ENCODE peak calls at places on chromosomes 2 and 18, in four cellular contexts. V is fibroblast of mammary gland, H is fibroblast of pulmonary artery, F is HFF-Myc. C is an unnamed sample.
A peak's percentile ranks its signal among the peaks of the same experiment; 100 is the strongest.

GRCh38 chr2:86216577-86217555 is 17.6 kb downstream of the MRPL35 start:
- DNase-seq in V (peak; percentile 80), H (peak; percentile 49), F (no peak), C (no peak)

GRCh38 chr18:76619342-76620315 is 124.6 kb upstream of the ZNF516 start:
- DNase-seq in V (peak; percentile 91), H (peak; percentile 86), F (no peak), C (peak; percentile 98)

GRCh38 chr2:3728104-3729054 is 25.0 kb downstream of the DCDC2C start:
- DNase-seq in V (peak; percentile 58), H (peak; percentile 63), F (no peak), C (peak; percentile 12)

GRCh38 chr18:8741524-8741923 is 36.2 kb downstream of the MTCL1 start:
- DNase-seq in V (no peak), H (no peak), F (no peak), C (no peak)

GRCh38 chr2:97788986-97789644 is 75.7 kb downstream of the ZAP70 start:
- DNase-seq in V (no peak), H (no peak), F (no peak), C (no peak)

GRCh38 chr18:79574938-79575525 is 104.6 kb upstream of the CTDP1 start:
- DNase-seq in V (no peak), H (no peak), F (no peak), C (no peak)

GRCh38 chr2:85868837-85869236 is 20.0 kb downstream of the ST3GAL5 start:
- DNase-seq in V (no peak), H (no peak), F (no peak), C (no peak)

GRCh38 chr2:57954020-57954419 is 92.6 kb upstream of the VRK2 start:
- DNase-seq in V (no peak), H (no peak), F (no peak), C (no peak)

GRCh38 chr2:64422466-64422865 is 31.5 kb upstream of the LGALSL start:
- DNase-seq in V (peak; percentile 27), H (no peak), F (peak; percentile 35), C (no peak)

GRCh38 chr2:118168606-118169005 is 80.3 kb downstream of the INSIG2 start:
- DNase-seq in V (no peak), H (no peak), F (peak; percentile 9), C (peak; percentile 27)

GRCh38 chr2:180570864-180571263 is 409.5 kb upstream of the UBE2E3 start:
- DNase-seq in V (no peak), H (no peak), F (no peak), C (no peak)

GRCh38 chr2:242065456-242065855 is 195.9 kb downstream of the RTP5 start:
- DNase-seq in V (no peak), H (no peak), F (no peak), C (no peak)

GRCh38 chr18:37783771-37784170 is 218.2 kb upstream of the CELF4 start:
- DNase-seq in V (no peak), H (no peak), F (no peak), C (no peak)

GRCh38 chr2:240225116-240225515 is 84.7 kb upstream of the OTOS start:
- DNase-seq in V (no peak), H (no peak), F (no peak), C (no peak)

GRCh38 chr2:177881921-177882320 is 190.7 kb downstream of the PDE11A start:
- DNase-seq in V (no peak), H (no peak), F (no peak), C (no peak)

GRCh38 chr18:79950440-79951341 is 762 bp downstream of the SLC66A2 start:
- DNase-seq in V (peak; percentile 12), H (no peak), F (no peak), C (peak; percentile 25)

GRCh38 chr18:70289351-70290330 is 796 bp downstream of the SOCS6 start:
- DNase-seq in V (no peak), H (peak; percentile 44), F (no peak), C (peak; percentile 41)

GRCh38 chr2:60530660-60531276 is 22.7 kb downstream of the BCL11A start:
- DNase-seq in V (no peak), H (no peak), F (no peak), C (peak; percentile 43)

GRCh38 chr18:6561029-6561861 is 146.5 kb upstream of the L3MBTL4 start:
- DNase-seq in V (peak; percentile 78), H (peak; percentile 69), F (no peak), C (no peak)

GRCh38 chr2:28117104-28117596 is 226.6 kb downstream of the BABAM2 start:
- DNase-seq in V (no peak), H (no peak), F (no peak), C (no peak)

GRCh38 chr2:112173646-112174319 is 35.6 kb downstream of the FBLN7 start:
- DNase-seq in V (no peak), H (no peak), F (no peak), C (no peak)

GRCh38 chr2:207896525-207897295 is 127.0 kb upstream of the FZD5 start:
- DNase-seq in V (no peak), H (no peak), F (no peak), C (no peak)

GRCh38 chr2:222057249-222058073 is 241.3 kb downstream of the PAX3 start:
- DNase-seq in V (peak; percentile 15), H (peak; percentile 16), F (no peak), C (no peak)

GRCh38 chr2:59896499-59896898 is 657.0 kb downstream of the BCL11A start:
- DNase-seq in V (no peak), H (no peak), F (no peak), C (peak; percentile 36)

GRCh38 chr2:36819090-36819711 is 122.7 kb downstream of the VIT start:
- DNase-seq in V (no peak), H (no peak), F (no peak), C (no peak)

GRCh38 chr2:240966457-240966905 is 31.9 kb upstream of the SNED1 start:
- DNase-seq in V (no peak), H (no peak), F (no peak), C (no peak)

GRCh38 chr2:133710613-133711012 is 142.3 kb upstream of the NCKAP5 start:
- DNase-seq in V (no peak), H (no peak), F (no peak), C (peak; percentile 34)

GRCh38 chr2:76280676-76281075 is 570.0 kb upstream of the GCFC2 start:
- DNase-seq in V (no peak), H (no peak), F (no peak), C (no peak)

GRCh38 chr2:219645631-219646527 is 18.4 kb downstream of the SLC4A3 start:
- DNase-seq in V (peak; percentile 87), H (peak; percentile 79), F (peak; percentile 42), C (peak; percentile 68)

GRCh38 chr2:241808051-241808450 is 942 bp upstream of the NEU4 start:
- DNase-seq in V (peak; percentile 2), H (no peak), F (no peak), C (no peak)

GRCh38 chr2:65917990-65918389 is 485.6 kb upstream of the SPRED2 start:
- DNase-seq in V (no peak), H (no peak), F (no peak), C (no peak)

GRCh38 chr2:240560084-240560479 is at the start of gene DUSP28:
- DNase-seq in V (peak; percentile 81), H (peak; percentile 88), F (peak; percentile 54), C (peak; percentile 83)

GRCh38 chr2:209876211-209876610 is 104.6 kb downstream of the UNC80 start:
- DNase-seq in V (no peak), H (no peak), F (no peak), C (peak; percentile 30)

GRCh38 chr2:213751446-213751845 is 467.2 kb downstream of the SPAG16 start:
- DNase-seq in V (no peak), H (no peak), F (no peak), C (no peak)

GRCh38 chr18:23259701-23260661 is 124.7 kb downstream of the CABLES1 start:
- DNase-seq in V (peak; percentile 61), H (peak; percentile 95), F (peak; percentile 59), C (peak; percentile 46)

GRCh38 chr2:205765147-205765546 is 82.8 kb downstream of the NRP2 start:
- DNase-seq in V (peak; percentile 38), H (no peak), F (peak; percentile 58), C (no peak)

GRCh38 chr2:205762883-205763282 is 80.6 kb downstream of the NRP2 start:
- DNase-seq in V (no peak), H (no peak), F (no peak), C (no peak)

GRCh38 chr2:205766765-205767359 is 84.6 kb downstream of the NRP2 start:
- DNase-seq in V (peak; percentile 69), H (peak; percentile 79), F (no peak), C (peak; percentile 43)

GRCh38 chr2:205763708-205764501 is 81.6 kb downstream of the NRP2 start:
- DNase-seq in V (peak; percentile 73), H (peak; percentile 91), F (peak; percentile 42), C (no peak)

GRCh38 chr2:205764502-205764815 is 82.2 kb downstream of the NRP2 start:
- DNase-seq in V (no peak), H (no peak), F (no peak), C (no peak)
- H3K4me3 ChIP-seq in V (no peak overlapping the region), H (no peak overlapping the region), F (no peak overlapping the region), C (no peak overlapping the region)

DNA sequence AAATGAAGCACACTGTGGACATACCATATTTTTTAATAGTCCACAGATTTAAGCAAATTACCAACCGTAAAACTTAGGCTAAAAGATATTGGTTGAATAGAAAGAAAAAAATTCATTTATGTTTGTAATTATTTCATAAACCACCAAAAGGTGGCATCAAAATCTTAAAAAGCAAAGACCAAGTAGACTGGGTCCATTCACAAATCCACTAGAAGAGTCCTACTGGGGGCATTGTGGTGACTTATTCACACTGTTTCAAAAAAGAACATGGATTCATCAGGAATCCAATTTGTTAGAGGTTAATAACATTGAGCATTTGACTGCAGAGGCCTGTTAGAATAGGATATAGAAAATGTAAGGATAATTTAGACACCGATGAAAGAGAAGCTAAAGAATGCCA is 194.9 kb upstream of the KYNU start:
- DNase-seq in V (peak; percentile 50), H (peak; percentile 45), F (no peak), C (peak; percentile 17)
- TF ChIP-seq CTCF in V (no peak), H (peak; percentile 20), F (no peak), C (peak; percentile 14)

DNA sequence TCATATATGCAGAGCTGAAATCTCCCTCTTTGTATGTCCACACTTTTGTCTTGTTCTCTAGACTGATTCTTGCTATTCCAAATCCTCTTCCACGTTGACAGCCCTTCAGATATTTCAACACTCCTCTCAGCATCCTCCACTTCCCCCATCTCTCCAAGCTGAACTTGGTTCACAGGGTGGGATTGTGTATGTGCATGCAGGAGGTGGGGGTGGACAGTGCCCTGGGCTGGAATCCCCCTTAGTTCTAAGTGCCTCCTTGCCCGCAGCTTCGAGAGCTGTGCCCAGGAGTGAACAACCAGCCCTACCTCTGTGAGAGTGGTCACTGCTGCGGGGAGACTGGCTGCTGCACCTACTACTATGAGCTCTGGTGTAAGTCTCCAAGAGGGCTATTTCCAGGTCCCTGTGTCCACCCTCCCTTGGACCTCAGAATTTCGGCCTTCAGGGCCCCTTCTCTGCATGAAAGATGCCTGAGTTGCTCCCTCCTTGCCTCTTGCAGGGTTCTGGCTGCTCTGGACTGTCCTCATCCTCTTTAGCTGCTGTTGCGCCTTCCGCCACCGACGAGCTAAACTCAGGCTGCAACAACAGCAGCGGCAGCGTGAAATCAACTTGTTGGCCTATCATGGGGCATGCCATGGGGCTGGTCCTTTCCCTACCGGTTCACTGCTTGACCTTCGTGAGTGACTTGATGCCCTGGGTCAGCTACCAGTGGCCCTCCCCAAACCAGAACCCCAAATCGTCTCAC is 1.3 kb downstream of the WBP1 start:
- DNase-seq in V (no peak), H (no peak), F (no peak), C (no peak)
- H3K4me3 ChIP-seq in V (peak overlapping the region; percentile 16), H (peak overlapping the region; percentile 97), F (peak overlapping the region; percentile 92), C (no peak overlapping the region)

DNA sequence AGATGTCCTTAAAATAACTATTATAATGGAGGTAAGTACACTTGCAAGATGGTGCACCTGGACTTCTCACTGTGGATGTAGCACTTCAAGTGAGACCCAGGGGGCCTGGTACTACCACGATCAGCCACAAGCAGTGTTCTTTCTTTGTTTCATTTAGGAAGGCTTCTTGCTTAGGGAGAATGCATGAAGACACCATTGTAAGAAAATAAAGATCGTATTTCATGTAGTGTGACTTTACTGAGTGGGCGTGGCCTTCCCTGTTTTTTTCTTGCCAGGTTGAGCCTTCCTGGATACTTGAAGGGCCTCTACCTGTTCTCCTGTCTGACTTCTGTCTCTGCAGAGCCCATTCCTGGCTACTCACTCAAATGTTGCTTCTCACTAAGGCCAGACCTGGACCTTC is 615.6 kb upstream of the SOX11 start:
- DNase-seq in V (no peak), H (no peak), F (no peak), C (no peak)
- TF ChIP-seq CTCF in V (no peak), H (no peak), F (no peak), C (no peak)

C was measured in mammary epithelial cell.